ENCODE peak calls at places on chromosomes 12 and 14, in five cellular contexts. One of them, this sample, is unnamed.

GRCh38 chr12:51082561-51083139 is 746 bp downstream of the CSRNP2 start:
- DNase-seq in IMR-90: peak; percentile 39
- DNase-seq in mammary epithelial cell: peak; percentile 46
- DNase-seq in heart left ventricle: no peak
- DNase-seq in tibial artery: peak; percentile 25
- DNase-seq in this sample: no peak

GRCh38 chr12:96811083-96811482 is 96.0 kb upstream of the NEDD1 start:
- DNase-seq in IMR-90: peak; percentile 85
- DNase-seq in mammary epithelial cell: peak; percentile 73
- DNase-seq in heart left ventricle: no peak
- DNase-seq in tibial artery: no peak
- DNase-seq in this sample: no peak

GRCh38 chr14:89252887-89253532 is 164.0 kb downstream of the FOXN3 start:
- DNase-seq in IMR-90: peak; percentile 11
- DNase-seq in mammary epithelial cell: no peak
- DNase-seq in heart left ventricle: no peak
- DNase-seq in tibial artery: peak; percentile 38
- DNase-seq in this sample: no peak

GRCh38 chr12:47812797-47813490 is 6.8 kb downstream of the HDAC7 start:
- DNase-seq in IMR-90: peak; percentile 83
- DNase-seq in mammary epithelial cell: peak; percentile 79
- DNase-seq in heart left ventricle: peak; percentile 91
- DNase-seq in tibial artery: peak; percentile 91
- DNase-seq in this sample: peak; percentile 94

GRCh38 chr14:21084396-21084795 is 14.1 kb downstream of the ZNF219 start:
- DNase-seq in IMR-90: no peak
- DNase-seq in mammary epithelial cell: no peak
- DNase-seq in heart left ventricle: no peak
- DNase-seq in tibial artery: no peak
- DNase-seq in this sample: no peak

GRCh38 chr14:32081901-32082300 is 4.8 kb downstream of the ARHGAP5 start:
- DNase-seq in IMR-90: no peak
- DNase-seq in mammary epithelial cell: no peak
- DNase-seq in heart left ventricle: no peak
- DNase-seq in tibial artery: no peak
- DNase-seq in this sample: no peak

GRCh38 chr14:53916239-53916638 is 40.4 kb downstream of the BMP4 start:
- DNase-seq in IMR-90: no peak
- DNase-seq in mammary epithelial cell: no peak
- DNase-seq in heart left ventricle: no peak
- DNase-seq in tibial artery: no peak
- DNase-seq in this sample: no peak

GRCh38 chr12:54932038-54932437 is 52.5 kb downstream of the TESPA1 start:
- DNase-seq in IMR-90: no peak
- DNase-seq in mammary epithelial cell: no peak
- DNase-seq in heart left ventricle: no peak
- DNase-seq in tibial artery: no peak
- DNase-seq in this sample: no peak

GRCh38 chr12:59070534-59070933 is 150.2 kb upstream of the LRIG3 start:
- DNase-seq in IMR-90: no peak
- DNase-seq in mammary epithelial cell: no peak
- DNase-seq in heart left ventricle: no peak
- DNase-seq in tibial artery: no peak
- DNase-seq in this sample: no peak

GRCh38 chr14:103418508-103418818 is 33.2 kb downstream of the MARK3 start:
- DNase-seq in IMR-90: peak; percentile 87
- DNase-seq in mammary epithelial cell: peak; percentile 50
- DNase-seq in heart left ventricle: no peak
- DNase-seq in tibial artery: no peak
- DNase-seq in this sample: no peak

GRCh38 chr12:104219908-104220404 is 4.4 kb downstream of the TXNRD1 start:
- DNase-seq in IMR-90: peak; percentile 83
- DNase-seq in mammary epithelial cell: peak; percentile 95
- DNase-seq in heart left ventricle: no peak
- DNase-seq in tibial artery: peak; percentile 45
- DNase-seq in this sample: no peak

GRCh38 chr12:106753526-106753925 is 21.0 kb upstream of the RIC8B start:
- DNase-seq in IMR-90: no peak
- DNase-seq in mammary epithelial cell: no peak
- DNase-seq in heart left ventricle: no peak
- DNase-seq in tibial artery: no peak
- DNase-seq in this sample: no peak

GRCh38 chr14:95033851-95034622 is 123.3 kb downstream of the DICER1 start:
- DNase-seq in IMR-90: no peak
- DNase-seq in mammary epithelial cell: no peak
- DNase-seq in heart left ventricle: no peak
- DNase-seq in tibial artery: no peak
- DNase-seq in this sample: peak; percentile 7

GRCh38 chr12:56256326-56256960 is 1.7 kb downstream of the ANKRD52 start:
- DNase-seq in IMR-90: peak; percentile 46
- DNase-seq in mammary epithelial cell: no peak
- DNase-seq in heart left ventricle: no peak
- DNase-seq in tibial artery: no peak
- DNase-seq in this sample: no peak

GRCh38 chr14:50319293-50319692 is 7.2 kb downstream of the DMAC2L start:
- DNase-seq in IMR-90: peak; percentile 46
- DNase-seq in mammary epithelial cell: peak; percentile 72
- DNase-seq in heart left ventricle: no peak
- DNase-seq in tibial artery: no peak
- DNase-seq in this sample: no peak

GRCh38 chr14:53458368-53458814 is 305.3 kb upstream of the DDHD1 start:
- DNase-seq in IMR-90: peak; percentile 77
- DNase-seq in mammary epithelial cell: peak; percentile 26
- DNase-seq in heart left ventricle: no peak
- DNase-seq in tibial artery: no peak
- DNase-seq in this sample: no peak

GRCh38 chr14:51716610-51717009 is 64.9 kb downstream of the FRMD6 start:
- DNase-seq in IMR-90: peak; percentile 52
- DNase-seq in mammary epithelial cell: peak; percentile 48
- DNase-seq in heart left ventricle: no peak
- DNase-seq in tibial artery: no peak
- DNase-seq in this sample: no peak

GRCh38 chr12:115740586-115741155 is 536.8 kb downstream of the MED13L start:
- DNase-seq in IMR-90: no peak
- DNase-seq in mammary epithelial cell: no peak
- DNase-seq in heart left ventricle: no peak
- DNase-seq in tibial artery: no peak
- DNase-seq in this sample: no peak

GRCh38 chr12:87818416-87818815 is 210.8 kb downstream of the C12orf50 start:
- DNase-seq in IMR-90: no peak
- DNase-seq in mammary epithelial cell: no peak
- DNase-seq in heart left ventricle: no peak
- DNase-seq in tibial artery: no peak
- DNase-seq in this sample: no peak

GRCh38 chr12:119334459-119335170 is at the start of gene CCDC60:
- DNase-seq in IMR-90: no peak
- DNase-seq in mammary epithelial cell: no peak
- DNase-seq in heart left ventricle: no peak
- DNase-seq in tibial artery: no peak
- DNase-seq in this sample: no peak

GRCh38 chr12:45051490-45052105 is 699 bp upstream of the DBX2 start:
- DNase-seq in IMR-90: no peak
- DNase-seq in mammary epithelial cell: peak; percentile 5
- DNase-seq in heart left ventricle: no peak
- DNase-seq in tibial artery: no peak
- DNase-seq in this sample: no peak

GRCh38 chr14:100872641-100873071 is 30.9 kb downstream of the RTL1 start:
- DNase-seq in IMR-90: no peak
- DNase-seq in mammary epithelial cell: no peak
- DNase-seq in heart left ventricle: no peak
- DNase-seq in tibial artery: no peak
- DNase-seq in this sample: no peak

GRCh38 chr12:49777800-49778748 is 36.7 kb downstream of the TMBIM6 start:
- DNase-seq in IMR-90: peak; percentile 16
- DNase-seq in mammary epithelial cell: peak; percentile 41
- DNase-seq in heart left ventricle: peak; percentile 45
- DNase-seq in tibial artery: no peak
- DNase-seq in this sample: no peak

GRCh38 chr14:22572562-22573058 is 16.4 kb downstream of the DAD1 start:
- DNase-seq in IMR-90: peak; percentile 54
- DNase-seq in mammary epithelial cell: no peak
- DNase-seq in heart left ventricle: no peak
- DNase-seq in tibial artery: no peak
- DNase-seq in this sample: no peak

GRCh38 chr12:78120866-78121590 is 290.3 kb downstream of the NAV3 start:
- DNase-seq in IMR-90: peak; percentile 52
- DNase-seq in mammary epithelial cell: no peak
- DNase-seq in heart left ventricle: no peak
- DNase-seq in tibial artery: no peak
- DNase-seq in this sample: no peak

GRCh38 chr12:92503977-92504966 is 198.5 kb upstream of the PLEKHG7 start:
- DNase-seq in IMR-90: no peak
- DNase-seq in mammary epithelial cell: no peak
- DNase-seq in heart left ventricle: peak; percentile 39
- DNase-seq in tibial artery: peak; percentile 55
- DNase-seq in this sample: peak; percentile 63

GRCh38 chr12:23055004-23055403 is 430.0 kb downstream of the ETNK1 start:
- DNase-seq in IMR-90: peak; percentile 7
- DNase-seq in mammary epithelial cell: peak; percentile 54
- DNase-seq in heart left ventricle: no peak
- DNase-seq in tibial artery: no peak
- DNase-seq in this sample: no peak

GRCh38 chr12:90305379-90305778 is 596.7 kb upstream of the ATP2B1 start:
- DNase-seq in IMR-90: no peak
- DNase-seq in mammary epithelial cell: peak; percentile 41
- DNase-seq in heart left ventricle: no peak
- DNase-seq in tibial artery: no peak
- DNase-seq in this sample: no peak

GRCh38 chr12:60106207-60106606 is 510.4 kb downstream of the SLC16A7 start:
- DNase-seq in IMR-90: peak; percentile 47
- DNase-seq in mammary epithelial cell: no peak
- DNase-seq in heart left ventricle: no peak
- DNase-seq in tibial artery: no peak
- DNase-seq in this sample: no peak

GRCh38 chr14:74324945-74325361 is 22.2 kb upstream of the ABCD4 start:
- DNase-seq in IMR-90: peak; percentile 38
- DNase-seq in mammary epithelial cell: peak; percentile 27
- DNase-seq in heart left ventricle: no peak
- DNase-seq in tibial artery: no peak
- DNase-seq in this sample: no peak

GRCh38 chr12:91893476-91893875 is 252.2 kb downstream of the BTG1 start:
- DNase-seq in IMR-90: no peak
- DNase-seq in mammary epithelial cell: no peak
- DNase-seq in heart left ventricle: no peak
- DNase-seq in tibial artery: no peak
- DNase-seq in this sample: no peak

GRCh38 chr12:124861898-124862676 is 1.6 kb downstream of the SCARB1 start:
- DNase-seq in IMR-90: no peak
- DNase-seq in mammary epithelial cell: no peak
- DNase-seq in heart left ventricle: no peak
- DNase-seq in tibial artery: no peak
- DNase-seq in this sample: no peak
- H3K27ac ChIP-seq in IMR-90: no peak overlapping the region
- H3K27ac ChIP-seq in mammary epithelial cell: no peak overlapping the region
- H3K27ac ChIP-seq in heart left ventricle: no peak overlapping the region
- H3K27ac ChIP-seq in tibial artery: no peak overlapping the region
- H3K27ac ChIP-seq in this sample: no peak overlapping the region

DNA sequence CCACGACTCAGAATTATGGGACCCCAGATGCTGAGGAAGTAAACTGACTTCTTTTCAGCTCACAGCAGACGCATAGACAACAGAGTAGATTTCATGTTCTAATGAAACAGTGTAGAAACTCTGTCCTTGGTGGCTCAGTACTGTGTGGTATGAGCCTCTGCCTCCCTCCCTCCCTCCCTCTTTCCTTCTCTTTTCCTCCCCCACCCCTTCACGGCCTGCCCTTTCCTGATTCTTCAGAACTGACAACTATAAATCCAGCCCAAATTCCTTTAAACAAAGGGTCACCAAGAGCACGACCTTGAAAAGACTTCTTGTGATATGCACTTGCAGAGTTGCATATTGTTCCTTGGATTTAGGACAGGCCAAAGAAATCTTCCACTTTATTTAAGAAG is 163.9 kb downstream of the ETV6 start:
- DNase-seq in IMR-90: no peak
- DNase-seq in mammary epithelial cell: no peak
- DNase-seq in heart left ventricle: no peak
- DNase-seq in tibial artery: no peak
- DNase-seq in this sample: no peak
- H3K27ac ChIP-seq in IMR-90: peak overlapping the region; percentile 42
- H3K27ac ChIP-seq in mammary epithelial cell: no peak overlapping the region
- H3K27ac ChIP-seq in heart left ventricle: peak overlapping the region; percentile 77
- H3K27ac ChIP-seq in tibial artery: peak overlapping the region; percentile 67
- H3K27ac ChIP-seq in this sample: peak overlapping the region; percentile 62

GRCh38 chr12:6608592-6609311 is 1.6 kb upstream of the CHD4 start:
- DNase-seq in IMR-90: no peak
- DNase-seq in mammary epithelial cell: no peak
- DNase-seq in heart left ventricle: no peak
- DNase-seq in tibial artery: no peak
- DNase-seq in this sample: no peak
- H3K27ac ChIP-seq in IMR-90: no peak overlapping the region
- H3K27ac ChIP-seq in mammary epithelial cell: no peak overlapping the region
- H3K27ac ChIP-seq in heart left ventricle: peak overlapping the region; percentile 55
- H3K27ac ChIP-seq in tibial artery: peak overlapping the region; percentile 98
- H3K27ac ChIP-seq in this sample: peak overlapping the region; percentile 96

GRCh38 chr12:57609781-57610552 is 1.3 kb upstream of the ARHGEF25 start:
- DNase-seq in IMR-90: no peak
- DNase-seq in mammary epithelial cell: no peak
- DNase-seq in heart left ventricle: peak; percentile 63
- DNase-seq in tibial artery: no peak
- DNase-seq in this sample: no peak

GRCh38 chr12:57611810-57612710 is 825 bp downstream of the ARHGEF25 start:
- DNase-seq in IMR-90: no peak
- DNase-seq in mammary epithelial cell: no peak
- DNase-seq in heart left ventricle: no peak
- DNase-seq in tibial artery: no peak
- DNase-seq in this sample: no peak

GRCh38 chr12:57612711-57613426 is 1.6 kb downstream of the ARHGEF25 start:
- DNase-seq in IMR-90: no peak
- DNase-seq in mammary epithelial cell: no peak
- DNase-seq in heart left ventricle: no peak
- DNase-seq in tibial artery: no peak
- DNase-seq in this sample: no peak

GRCh38 chr12:57610553-57611115 is 601 bp upstream of the ARHGEF25 start:
- DNase-seq in IMR-90: no peak
- DNase-seq in mammary epithelial cell: no peak
- DNase-seq in heart left ventricle: peak; percentile 70
- DNase-seq in tibial artery: peak; percentile 66
- DNase-seq in this sample: no peak

DNA sequence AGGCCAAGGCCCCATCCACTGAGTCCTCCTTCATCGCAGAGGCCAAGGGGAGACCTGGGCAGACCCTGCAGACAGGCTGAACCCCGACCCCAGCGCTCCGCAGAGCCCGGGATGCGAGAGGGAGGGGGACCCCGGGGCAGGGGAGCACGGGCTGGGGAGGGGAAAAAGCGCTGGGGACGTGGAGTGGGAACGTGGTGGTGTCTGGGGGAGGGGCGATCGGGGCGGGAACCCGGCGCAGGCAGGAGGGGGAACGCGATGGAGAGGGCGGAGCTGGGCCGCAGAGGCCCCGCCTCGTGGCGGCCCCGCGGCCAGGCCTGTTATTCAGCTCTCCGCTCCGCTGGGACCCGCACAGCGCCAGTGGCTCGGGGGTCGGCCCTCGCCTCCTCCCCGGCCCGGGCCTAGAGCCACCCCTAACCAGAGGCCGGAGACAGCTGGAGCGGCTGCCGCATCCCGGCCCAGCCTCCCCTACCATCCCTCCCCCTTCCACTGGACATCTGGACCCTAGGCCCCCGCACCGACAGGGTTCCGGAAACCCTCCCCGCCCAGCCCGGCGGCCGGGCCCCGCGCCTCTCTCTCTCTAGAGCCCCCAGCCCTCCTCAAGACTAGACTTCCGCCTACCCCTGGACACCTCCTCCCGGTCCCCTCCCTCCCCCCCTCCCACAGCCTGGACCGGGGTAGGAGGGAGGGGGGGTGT is at the start of gene ARHGEF25:
- DNase-seq in IMR-90: peak; percentile 53
- DNase-seq in mammary epithelial cell: no peak
- DNase-seq in heart left ventricle: peak; percentile 87
- DNase-seq in tibial artery: peak; percentile 64
- DNase-seq in this sample: no peak
- H3K27ac ChIP-seq in IMR-90: peak within 1 kb of the TSS; percentile 85
- H3K27ac ChIP-seq in mammary epithelial cell: no peak within 1 kb of the TSS
- H3K27ac ChIP-seq in heart left ventricle: peak within 1 kb of the TSS; percentile 88
- H3K27ac ChIP-seq in tibial artery: peak within 1 kb of the TSS; percentile 97
- H3K27ac ChIP-seq in this sample: peak within 1 kb of the TSS; percentile 87

This sample was measured in right atrium auricular region.